ENCODE peak calls at places on chromosome 1, in four cellular contexts. J is HCT116, G is tibial artery, X is neural progenitor cell. Y is an unnamed sample.

GRCh38 chr1:237405912-237406311 is 363.9 kb downstream of the RYR2 start:
- DNase-seq in J (no peak), G (no peak), X (no peak), Y (no peak)

GRCh38 chr1:180194546-180195207 is 35.4 kb upstream of the LHX4 start:
- DNase-seq in J (no peak), G (no peak), X (no peak), Y (no peak)

GRCh38 chr1:16905112-16905855 is 9.5 kb downstream of the RNU1-2 start:
- DNase-seq in J (peak), G (no peak), X (peak), Y (peak)

GRCh38 chr1:59678809-59679228 is 135.9 kb upstream of the HOOK1 start:
- DNase-seq in J (peak), G (no peak), X (peak), Y (no peak)

GRCh38 chr1:50605186-50605875 is 182.1 kb upstream of the DMRTA2 start:
- DNase-seq in J (peak), G (no peak), X (peak), Y (no peak)

GRCh38 chr1:46622341-46622740 is 5.7 kb upstream of the MOB3C start:
- DNase-seq in J (no peak), G (peak), X (no peak), Y (no peak)

GRCh38 chr1:216310776-216311175 is 112.5 kb downstream of the USH2A start:
- DNase-seq in J (no peak), G (no peak), X (peak), Y (no peak)

GRCh38 chr1:16241116-16241763 is 4.3 kb upstream of the CPLANE2 start:
- DNase-seq in J (no peak), G (no peak), X (no peak), Y (no peak)

GRCh38 chr1:60893111-60893510 is 189.2 kb upstream of the NFIA start:
- DNase-seq in J (no peak), G (no peak), X (no peak), Y (no peak)

GRCh38 chr1:172537366-172537765 is 4.4 kb downstream of the SUCO start:
- DNase-seq in J (no peak), G (no peak), X (no peak), Y (no peak)

GRCh38 chr1:218524526-218524925 is 179.4 kb downstream of the TGFB2 start:
- DNase-seq in J (no peak), G (no peak), X (no peak), Y (no peak)

GRCh38 chr1:245538671-245539070 is 383.9 kb downstream of the KIF26B start:
- DNase-seq in J (no peak), G (no peak), X (no peak), Y (no peak)

GRCh38 chr1:56836359-56836758 is 17.2 kb upstream of the FYB2 start:
- DNase-seq in J (no peak), G (no peak), X (no peak), Y (no peak)
- H3K27ac ChIP-seq in J (no peak), G (no peak), X (no peak), Y (no peak)

DNA sequence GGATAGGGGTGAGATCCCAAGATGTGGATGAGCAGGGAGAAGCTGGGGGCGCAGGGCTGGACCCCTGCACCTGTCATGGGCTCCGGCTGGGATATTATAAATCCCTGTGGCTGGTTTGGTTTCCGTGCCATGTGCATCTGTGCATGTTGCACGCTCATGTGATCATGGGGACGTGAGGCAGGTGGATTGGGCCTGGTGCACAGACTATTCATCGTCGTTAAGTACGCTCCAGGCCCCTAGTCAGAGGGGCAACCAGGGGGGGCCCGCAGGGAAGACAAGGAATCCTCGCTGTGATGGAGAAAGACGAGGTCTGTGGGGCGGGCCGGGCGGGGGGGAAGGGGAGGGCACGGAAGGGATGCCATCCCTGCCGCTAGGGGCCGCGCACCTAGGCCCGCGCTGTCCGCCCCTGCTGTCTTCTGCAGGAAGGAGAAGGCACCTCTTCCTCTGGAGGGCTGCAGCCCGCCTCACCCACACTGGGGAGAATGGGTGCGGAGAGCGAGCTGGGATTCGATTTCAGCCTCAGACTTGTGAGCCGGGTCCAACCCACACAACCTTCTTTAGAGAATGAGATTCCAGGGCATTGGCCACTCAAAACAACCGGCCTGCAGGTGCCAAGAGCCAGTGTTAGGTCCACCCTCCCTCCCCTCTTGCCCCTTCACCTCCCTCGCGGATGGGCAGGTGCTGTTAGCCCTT is 766 bp upstream of the LRP8 start:
- DNase-seq in J (no peak), G (peak), X (peak), Y (peak)
- H3K27ac ChIP-seq in J (peak), G (peak), X (no peak), Y (no peak)

DNA sequence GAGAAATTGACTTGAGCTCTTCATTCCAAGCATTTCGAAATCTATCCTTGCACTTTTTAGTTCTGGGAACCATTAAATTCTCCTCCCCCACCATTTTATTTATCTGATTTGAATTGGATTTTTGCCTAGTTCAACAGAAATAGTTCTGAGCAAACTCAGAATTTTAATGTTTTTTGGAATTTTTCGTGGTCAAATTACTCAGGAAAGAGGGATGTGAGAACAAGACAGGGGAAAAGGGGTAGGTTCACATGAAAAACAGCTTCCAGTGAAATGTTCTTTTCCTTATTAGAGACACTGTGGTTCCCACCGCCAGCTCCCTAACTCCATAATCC is 5.7 kb upstream of the ZNF697 start:
- DNase-seq in J (no peak), G (no peak), X (no peak), Y (no peak)
- H3K27ac ChIP-seq in J (no peak), G (no peak), X (no peak), Y (no peak)

GRCh38 chr1:205975387-205975998 is 27.7 kb downstream of the RAB7B start:
- DNase-seq in J (no peak), G (no peak), X (no peak), Y (no peak)

GRCh38 chr1:205978676-205979075 is 24.5 kb downstream of the RAB7B start:
- DNase-seq in J (no peak), G (no peak), X (no peak), Y (no peak)

GRCh38 chr1:205976036-205976435 is 27.2 kb downstream of the RAB7B start:
- DNase-seq in J (no peak), G (no peak), X (no peak), Y (no peak)

GRCh38 chr1:205977348-205978014 is 25.7 kb downstream of the RAB7B start:
- DNase-seq in J (peak), G (no peak), X (peak), Y (peak)

DNA sequence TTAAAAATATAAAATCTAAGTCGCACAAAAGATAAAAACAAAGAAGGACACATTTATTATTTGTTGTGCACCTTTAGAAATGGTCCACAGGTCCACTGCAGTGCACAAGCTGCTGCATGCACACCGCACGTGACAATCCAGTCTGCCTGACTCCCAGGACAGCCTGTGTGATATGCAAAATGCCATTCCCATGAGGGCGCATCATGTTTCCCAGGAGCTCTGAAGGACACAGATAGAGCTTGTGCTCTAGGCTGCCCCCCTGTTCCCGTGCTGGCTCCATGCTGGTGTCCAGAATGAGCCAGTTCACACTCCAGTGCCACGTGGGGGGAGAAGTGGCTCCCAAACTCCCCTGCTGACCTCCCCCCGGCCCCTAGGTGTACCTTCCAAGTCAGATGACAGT is 26.5 kb downstream of the RAB7B start:
- DNase-seq in J (no peak), G (no peak), X (peak), Y (peak)
- H3K27ac ChIP-seq in J (no peak), G (no peak), X (no peak), Y (peak)

GRCh38 chr1:170929835-170930554 is 5.3 kb upstream of the MROH9 start:
- DNase-seq in J (peak), G (peak), X (peak), Y (no peak)
- H3K27ac ChIP-seq in J (no peak), G (peak), X (no peak), Y (no peak)

GRCh38 chr1:184297244-184297750 is 89.5 kb upstream of the C1orf21 start:
- DNase-seq in J (no peak), G (no peak), X (no peak), Y (no peak)
- H3K27ac ChIP-seq in J (no peak), G (peak), X (no peak), Y (peak)

GRCh38 chr1:223739366-223740057 is 27.2 kb downstream of the CAPN2 start:
- DNase-seq in J (no peak), G (no peak), X (no peak), Y (no peak)

GRCh38 chr1:223741861-223742260 is 29.5 kb downstream of the CAPN2 start:
- DNase-seq in J (no peak), G (no peak), X (no peak), Y (no peak)

GRCh38 chr1:223742861-223743517 is 30.6 kb downstream of the CAPN2 start:
- DNase-seq in J (no peak), G (no peak), X (no peak), Y (no peak)

GRCh38 chr1:223737342-223737741 is 25.0 kb downstream of the CAPN2 start:
- DNase-seq in J (no peak), G (no peak), X (no peak), Y (no peak)

DNA sequence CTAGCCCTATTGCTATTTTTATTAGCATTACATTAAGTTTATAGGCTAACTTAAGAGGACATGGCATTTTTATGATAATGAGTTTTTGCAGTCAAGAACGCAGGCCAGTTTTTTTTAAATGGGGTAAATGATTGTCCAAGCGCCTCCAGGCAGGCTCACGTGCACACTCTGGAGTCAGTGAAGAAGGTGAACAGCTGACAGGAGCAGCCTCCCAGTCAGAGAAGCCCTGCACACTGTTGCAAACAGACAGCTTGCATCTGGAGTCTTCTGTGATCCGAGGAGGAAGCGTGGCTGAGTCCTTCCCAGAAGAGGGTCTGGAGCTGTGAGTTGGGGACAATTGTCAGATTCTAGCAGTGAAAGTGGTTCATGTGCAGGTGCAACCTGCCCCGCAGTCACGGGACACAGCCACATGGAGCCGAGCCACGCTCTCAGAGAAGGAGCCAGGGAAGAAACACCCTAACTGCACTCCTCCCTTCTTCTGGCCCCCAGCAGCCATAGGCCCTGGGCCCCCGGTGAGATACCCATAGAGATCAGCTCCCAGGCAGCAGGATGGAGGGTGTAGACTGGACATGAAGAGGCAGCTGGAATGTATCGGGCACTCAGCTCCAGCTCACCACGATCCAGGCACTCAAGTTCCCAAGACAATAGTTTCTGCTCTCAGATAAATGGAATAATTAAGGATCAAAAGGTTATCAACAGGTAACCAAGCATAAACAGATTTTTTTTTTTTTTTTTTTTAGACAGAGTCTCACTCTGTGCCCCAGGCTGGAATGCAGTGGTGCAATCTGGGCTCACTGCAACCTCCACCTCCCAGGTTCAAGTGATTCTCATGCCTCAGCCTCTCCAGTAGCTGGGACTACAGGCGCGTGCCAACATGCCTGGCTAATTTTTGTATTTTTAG is 26.4 kb downstream of the CAPN2 start:
- DNase-seq in J (no peak), G (no peak), X (no peak), Y (no peak)
- H3K27ac ChIP-seq in J (peak), G (peak), X (no peak), Y (peak)

DNA sequence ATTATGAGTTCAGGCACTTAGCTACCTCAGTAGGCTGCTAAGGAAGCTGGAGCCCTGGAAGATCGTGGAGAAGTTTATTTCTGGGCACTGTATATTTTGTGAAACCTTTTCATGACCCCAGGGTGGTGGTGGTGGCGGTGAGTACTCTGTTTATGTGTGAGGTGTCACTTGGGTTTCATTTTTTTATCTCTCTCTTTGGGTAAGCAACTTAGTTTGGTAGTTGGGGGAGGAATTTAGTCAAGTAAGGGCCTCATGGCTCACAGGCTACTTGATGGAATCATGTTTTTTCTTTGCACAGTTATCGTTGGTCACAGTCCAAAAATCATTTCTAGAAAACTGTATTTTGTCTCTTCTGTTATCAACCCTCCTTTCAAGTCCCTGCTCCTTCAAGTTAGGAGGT is 33.9 kb downstream of the C1orf141 start:
- DNase-seq in J (no peak), G (no peak), X (no peak), Y (no peak)
- H3K27ac ChIP-seq in J (no peak), G (peak), X (no peak), Y (no peak)

GRCh38 chr1:25616080-25616931 is at the start of gene MAN1C1:
- DNase-seq in J (peak), G (peak), X (peak), Y (peak)

GRCh38 chr1:25616932-25617625 is 488 bp downstream of the MAN1C1 start:
- DNase-seq in J (no peak), G (no peak), X (peak), Y (no peak)

GRCh38 chr1:25619101-25619890 is 2.7 kb downstream of the MAN1C1 start:
- DNase-seq in J (no peak), G (no peak), X (peak), Y (no peak)

GRCh38 chr1:25618433-25618808 is 1.8 kb downstream of the MAN1C1 start:
- DNase-seq in J (no peak), G (no peak), X (peak), Y (no peak)

GRCh38 chr1:25617626-25618432 is 1.2 kb downstream of the MAN1C1 start:
- DNase-seq in J (no peak), G (peak), X (peak), Y (no peak)
- H3K27ac ChIP-seq in J (no peak), G (peak), X (no peak), Y (peak)

Y was measured in gastrocnemius medialis.